ENCODE peak calls at places on chromosomes 1 and 21, in six cellular contexts. K, X, H, W, D and F are unnamed samples.

GRCh38 chr1:234730542-234731370 is 120.8 kb upstream of the IRF2BP2 start:
- DNase-seq in K (no peak), X (no peak), H (no peak), W (peak), D (no peak), F (no peak)

GRCh38 chr1:93575586-93576271 is 105.9 kb downstream of the BCAR3 start:
- DNase-seq in K (no peak), X (no peak), H (no peak), W (no peak), D (no peak), F (no peak)

GRCh38 chr1:156065871-156066270 is 4.9 kb downstream of the RAB25 start:
- DNase-seq in K (no peak), X (no peak), H (no peak), W (no peak), D (no peak), F (peak)

GRCh38 chr1:235009074-235009473 is 119.6 kb downstream of the TOMM20 start:
- DNase-seq in K (no peak), X (no peak), H (no peak), W (no peak), D (no peak), F (no peak)

GRCh38 chr1:31727195-31727594 is 23.4 kb upstream of the COL16A1 start:
- DNase-seq in K (no peak), X (no peak), H (no peak), W (no peak), D (no peak), F (no peak)

GRCh38 chr21:37257967-37258877 is 8.9 kb downstream of the VPS26C start:
- DNase-seq in K (peak), X (peak), H (peak), W (peak), D (peak), F (peak)

GRCh38 chr21:37204580-37204979 is 62.6 kb downstream of the VPS26C start:
- DNase-seq in K (peak), X (no peak), H (no peak), W (no peak), D (no peak), F (no peak)

GRCh38 chr1:156914440-156914856 is 6.0 kb upstream of the LRRC71 start:
- DNase-seq in K (peak), X (no peak), H (no peak), W (no peak), D (no peak), F (peak)

GRCh38 chr1:41475859-41476567 is 8.5 kb downstream of the EDN2 start:
- DNase-seq in K (no peak), X (no peak), H (no peak), W (no peak), D (no peak), F (no peak)

GRCh38 chr21:38753114-38754100 is 52.3 kb upstream of the ETS2 start:
- DNase-seq in K (no peak), X (no peak), H (no peak), W (no peak), D (no peak), F (no peak)

GRCh38 chr1:99465176-99465900 is 180.6 kb upstream of the PALMD start:
- DNase-seq in K (peak), X (no peak), H (no peak), W (no peak), D (no peak), F (no peak)

GRCh38 chr1:16236495-16237342 is at the start of gene CPLANE2:
- DNase-seq in K (peak), X (peak), H (peak), W (peak), D (peak), F (peak)

GRCh38 chr1:232534552-232535517 is 95.1 kb downstream of the SIPA1L2 start:
- DNase-seq in K (no peak), X (no peak), H (no peak), W (no peak), D (no peak), F (no peak)

GRCh38 chr1:223700942-223701637 is 11.2 kb upstream of the CAPN2 start:
- DNase-seq in K (peak), X (no peak), H (peak), W (no peak), D (no peak), F (no peak)

GRCh38 chr1:180235502-180236239 is 5.6 kb downstream of the LHX4 start:
- DNase-seq in K (no peak), X (no peak), H (no peak), W (no peak), D (no peak), F (no peak)

GRCh38 chr21:17387030-17387617 is 125.7 kb upstream of the CXADR start:
- DNase-seq in K (peak), X (peak), H (peak), W (no peak), D (peak), F (no peak)

GRCh38 chr1:152924191-152924590 is 15.8 kb downstream of the IVL start:
- DNase-seq in K (no peak), X (no peak), H (no peak), W (no peak), D (no peak), F (no peak)

GRCh38 chr1:151705739-151706463 is 10.7 kb downstream of the CELF3 start:
- DNase-seq in K (peak), X (no peak), H (no peak), W (no peak), D (no peak), F (no peak)

GRCh38 chr1:153371231-153371630 is 4.2 kb downstream of the S100A12 start:
- DNase-seq in K (no peak), X (no peak), H (no peak), W (no peak), D (no peak), F (no peak)

GRCh38 chr1:54012862-54013261 is 5.1 kb downstream of the LDLRAD1 start:
- DNase-seq in K (no peak), X (no peak), H (no peak), W (no peak), D (no peak), F (no peak)

GRCh38 chr1:85449356-85449755 is 15.6 kb downstream of the DDAH1 start:
- DNase-seq in K (no peak), X (peak), H (no peak), W (no peak), D (no peak), F (no peak)

GRCh38 chr1:167554028-167554779 is 642 bp upstream of the CREG1 start:
- DNase-seq in K (no peak), X (no peak), H (peak), W (no peak), D (no peak), F (no peak)

GRCh38 chr1:51115714-51116404 is 13.8 kb downstream of the C1orf185 start:
- DNase-seq in K (no peak), X (no peak), H (no peak), W (no peak), D (no peak), F (no peak)

GRCh38 chr1:44826375-44827196 is 16.5 kb downstream of the PTCH2 start:
- DNase-seq in K (no peak), X (no peak), H (peak), W (no peak), D (no peak), F (peak)

GRCh38 chr1:44377925-44378784 is 23.1 kb upstream of the ERI3 start:
- DNase-seq in K (peak), X (peak), H (peak), W (no peak), D (peak), F (peak)

GRCh38 chr1:169120066-169120465 is 13.6 kb downstream of the ATP1B1 start:
- DNase-seq in K (peak), X (no peak), H (no peak), W (no peak), D (no peak), F (no peak)

GRCh38 chr1:61187380-61188086 is 105.2 kb downstream of the NFIA start:
- DNase-seq in K (no peak), X (no peak), H (no peak), W (no peak), D (no peak), F (no peak)

GRCh38 chr21:40901690-40902089 is 54.7 kb upstream of the DSCAM start:
- DNase-seq in K (no peak), X (peak), H (no peak), W (no peak), D (peak), F (peak)

GRCh38 chr1:232988572-232989040 is 38.2 kb downstream of the NTPCR start:
- DNase-seq in K (peak), X (no peak), H (no peak), W (no peak), D (no peak), F (no peak)

GRCh38 chr1:201982923-201983805 is 716 bp downstream of the RNPEP start:
- DNase-seq in K (peak), X (peak), H (peak), W (peak), D (peak), F (peak)

GRCh38 chr1:45924736-45925135 is 121.3 kb downstream of the MAST2 start:
- DNase-seq in K (peak), X (no peak), H (no peak), W (no peak), D (no peak), F (no peak)

GRCh38 chr1:100461222-100461621 is 76.7 kb upstream of the GPR88 start:
- DNase-seq in K (no peak), X (no peak), H (no peak), W (no peak), D (no peak), F (peak)

GRCh38 chr1:53368314-53369033 is 40.6 kb upstream of the LRP8 start:
- DNase-seq in K (no peak), X (peak), H (no peak), W (no peak), D (peak), F (peak)

GRCh38 chr1:164702216-164702615 is 143.2 kb downstream of the PBX1 start:
- DNase-seq in K (peak), X (no peak), H (no peak), W (no peak), D (no peak), F (no peak)

GRCh38 chr1:113072757-113073456 is at the start of gene LRIG2:
- DNase-seq in K (peak), X (peak), H (peak), W (peak), D (peak), F (peak)
- TF ChIP-seq POLR2A in K (peak), X (peak), H (peak), W (peak), D (no peak), F (peak)

DNA sequence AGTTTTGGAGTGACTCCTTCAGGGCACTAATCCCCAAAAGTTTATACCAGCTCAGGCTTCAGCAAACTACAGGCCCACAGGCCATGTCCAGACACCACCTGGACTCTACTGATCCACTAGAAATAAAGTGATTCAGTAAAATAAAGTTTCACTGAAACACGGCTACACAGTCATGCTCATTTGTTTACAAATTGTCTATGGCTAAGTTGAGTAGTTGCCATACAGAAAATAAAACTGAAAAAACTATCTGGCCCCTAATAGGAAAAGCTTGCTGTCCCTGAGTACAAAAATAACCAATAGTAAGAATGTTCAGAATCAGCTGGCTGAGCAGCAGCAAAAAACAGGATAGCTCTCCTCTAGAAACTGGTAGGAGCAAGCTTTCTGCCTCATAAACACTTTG is 221.5 kb downstream of the RERE start:
- DNase-seq in K (peak), X (no peak), H (no peak), W (no peak), D (no peak), F (no peak)
- TF ChIP-seq CTCF in K (no peak), X (no peak), H (no peak), W (no peak), D (no peak), F (no peak)

DNA sequence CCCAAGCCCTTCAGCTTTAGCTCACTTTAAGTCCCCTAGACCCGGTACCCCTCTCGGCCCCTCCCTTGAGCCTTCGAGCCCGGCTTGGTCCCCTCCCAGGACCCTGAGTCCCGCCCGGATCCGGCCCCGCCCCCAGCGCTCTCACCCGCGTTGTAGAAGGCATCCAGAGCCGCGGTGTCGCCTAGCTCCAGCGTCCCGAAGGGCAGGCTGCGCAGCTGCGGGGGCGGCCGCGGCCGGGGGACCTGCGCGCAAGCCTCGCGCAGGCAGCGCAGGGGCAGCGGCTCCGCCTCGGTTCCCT is 699 bp downstream of the MAP3K6 start:
- DNase-seq in K (peak), X (peak), H (peak), W (peak), D (peak), F (peak)
- TF ChIP-seq POLR2A in K (no peak), X (no peak), H (peak), W (no peak), D (no peak), F (peak)

GRCh38 chr1:6245869-6246496 is 2.0 kb downstream of the HES3 start:
- DNase-seq in K (no peak), X (no peak), H (no peak), W (no peak), D (peak), F (no peak)

GRCh38 chr1:6244401-6245054 is 549 bp downstream of the HES3 start:
- DNase-seq in K (no peak), X (no peak), H (no peak), W (no peak), D (no peak), F (no peak)

GRCh38 chr1:6246497-6247295 is 2.7 kb downstream of the HES3 start:
- DNase-seq in K (peak), X (peak), H (peak), W (peak), D (peak), F (peak)

GRCh38 chr1:6243993-6244392 is at the start of gene HES3:
- DNase-seq in K (no peak), X (no peak), H (no peak), W (no peak), D (no peak), F (no peak)

GRCh38 chr1:6245086-6245868 is 1.3 kb downstream of the HES3 start:
- DNase-seq in K (peak), X (peak), H (peak), W (peak), D (peak), F (peak)
- TF ChIP-seq CTCF in K (peak), X (peak), H (peak), W (peak), D (no peak), F (peak)

GRCh38 chr1:211680752-211681327 is 5.4 kb upstream of the NEK2 start:
- DNase-seq in K (peak), X (peak), H (peak), W (peak), D (peak), F (peak)

GRCh38 chr1:211677659-211678058 is 2.2 kb upstream of the NEK2 start:
- DNase-seq in K (no peak), X (no peak), H (no peak), W (peak), D (no peak), F (no peak)

GRCh38 chr1:211676106-211676583 is 724 bp upstream of the NEK2 start:
- DNase-seq in K (no peak), X (no peak), H (no peak), W (no peak), D (no peak), F (no peak)

GRCh38 chr1:211675230-211676105 is at the start of gene NEK2:
- DNase-seq in K (peak), X (peak), H (peak), W (peak), D (peak), F (peak)
- TF ChIP-seq POLR2A in K (no peak), X (peak), H (peak), W (no peak), D (no peak), F (no peak)

DNA sequence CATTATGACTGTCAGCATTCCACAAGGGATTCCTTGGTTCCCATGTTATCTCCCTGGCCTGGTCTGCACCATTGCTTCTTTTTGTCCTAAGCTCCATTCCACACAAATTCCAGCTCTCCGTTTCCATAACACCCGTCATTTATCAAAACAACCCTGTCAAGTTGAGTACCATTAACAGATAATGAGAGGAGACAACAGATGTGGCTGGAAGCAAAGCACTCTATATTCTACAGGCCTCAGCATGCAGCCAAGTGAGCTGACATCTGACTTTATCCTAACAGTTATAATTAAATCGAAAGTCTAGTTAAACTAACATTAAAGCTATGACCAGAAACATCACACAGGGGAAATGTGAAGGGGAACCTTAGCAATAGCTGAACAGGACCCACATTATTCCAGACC is 110.4 kb downstream of the RERE start:
- DNase-seq in K (peak), X (no peak), H (no peak), W (no peak), D (no peak), F (no peak)
- TF ChIP-seq CTCF in K (no peak), X (no peak), H (no peak), W (no peak), D (no peak), F (no peak)

DNA sequence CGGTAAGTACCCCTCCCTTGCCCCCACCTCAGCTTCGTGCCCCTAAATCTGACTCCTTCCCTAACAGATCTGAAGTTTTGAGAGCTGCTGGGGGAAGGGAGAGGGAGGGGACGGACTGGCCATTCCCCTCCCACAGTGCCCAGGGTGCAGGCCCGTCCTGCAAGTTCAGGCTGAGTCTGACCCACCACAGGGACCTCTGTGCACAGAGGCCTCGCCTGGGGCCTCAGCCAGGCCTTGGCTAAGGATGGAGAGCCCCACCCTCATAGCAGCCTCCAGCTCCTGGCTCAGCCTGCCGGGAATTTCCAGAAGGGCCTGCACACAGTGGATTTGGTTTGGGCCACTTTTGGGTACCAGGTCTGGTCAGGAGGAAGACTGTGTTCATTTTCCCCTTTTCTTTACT is 31.2 kb upstream of the TNFRSF1B start:
- DNase-seq in K (no peak), X (no peak), H (no peak), W (no peak), D (no peak), F (peak)
- TF ChIP-seq POLR2A in K (no peak), X (no peak), H (no peak), W (no peak), D (no peak), F (no peak)

GRCh38 chr1:47647327-47647845 is 209.5 kb downstream of the FOXD2 start:
- DNase-seq in K (no peak), X (no peak), H (no peak), W (no peak), D (no peak), F (no peak)

GRCh38 chr1:47643506-47644215 is 205.8 kb downstream of the FOXD2 start:
- DNase-seq in K (no peak), X (no peak), H (no peak), W (no peak), D (no peak), F (no peak)

GRCh38 chr1:47644216-47644581 is 206.4 kb downstream of the FOXD2 start:
- DNase-seq in K (no peak), X (no peak), H (no peak), W (no peak), D (no peak), F (no peak)

GRCh38 chr1:47650205-47650604 is 212.4 kb downstream of the FOXD2 start:
- DNase-seq in K (peak), X (no peak), H (no peak), W (no peak), D (peak), F (no peak)

GRCh38 chr1:47646676-47647075 is 208.8 kb downstream of the FOXD2 start:
- DNase-seq in K (no peak), X (no peak), H (no peak), W (no peak), D (no peak), F (no peak)
- TF ChIP-seq CTCF in K (no peak), X (no peak), H (no peak), W (no peak), D (no peak), F (no peak)

GRCh38 chr1:158931055-158931737 is at the start of gene PYHIN1:
- DNase-seq in K (no peak), X (no peak), H (peak), W (peak), D (no peak), F (no peak)
- TF ChIP-seq POLR2A in K (no peak), X (no peak), H (no peak), W (no peak), D (no peak), F (no peak)

DNA sequence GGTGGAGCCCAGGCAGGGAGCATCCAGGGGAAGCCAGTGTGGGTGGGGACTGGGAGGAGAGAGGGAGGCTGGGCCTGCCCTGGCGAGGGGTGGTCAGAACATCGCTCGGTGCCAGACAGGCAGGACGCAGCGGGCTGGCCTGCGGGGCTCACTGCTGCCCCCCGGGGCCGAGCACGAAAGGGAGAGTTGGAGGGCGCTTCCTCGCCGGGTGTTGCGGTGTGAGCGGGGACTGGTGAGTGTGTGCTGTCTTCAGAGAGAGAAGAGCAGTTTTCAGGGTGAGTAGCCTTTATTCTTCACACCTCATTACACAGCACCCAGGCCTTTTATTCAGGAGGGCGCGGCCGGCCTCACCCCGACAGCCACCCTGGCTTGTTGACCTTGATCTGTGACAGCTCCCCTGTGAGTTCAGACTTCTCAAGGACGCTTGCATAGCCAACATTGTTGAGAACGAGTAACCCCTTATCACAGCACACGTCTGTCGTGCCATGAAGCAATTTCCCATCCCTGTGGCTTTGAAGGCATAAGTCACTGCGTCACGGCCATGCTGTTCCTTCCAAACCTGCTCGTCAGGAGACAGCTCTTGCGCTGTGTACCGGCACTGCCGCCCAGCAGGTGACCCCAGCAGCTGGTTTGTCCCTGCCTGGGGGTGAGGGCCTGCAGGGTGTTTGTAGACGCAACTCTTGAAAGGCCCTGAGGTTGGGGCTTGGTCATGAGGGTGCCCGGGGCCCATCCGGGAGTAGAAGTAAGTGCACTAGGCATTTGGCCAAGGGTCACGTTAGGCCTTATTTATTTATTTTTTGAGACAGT is 54.6 kb downstream of the PRKCZ start:
- DNase-seq in K (peak), X (peak), H (peak), W (no peak), D (no peak), F (no peak)
- TF ChIP-seq CTCF in K (no peak), X (no peak), H (no peak), W (no peak), D (no peak), F (no peak)